ENCODE peak calls at places on chromosomes 4 and X, in ten cellular contexts. M is left ventricle myocardium inferior, S is IMR-90, Y is fibroblast of lung, G is HL-60, Z is HCT116, X is glutamatergic neuron, A is bronchial epithelial cell, N is pancreas, R is endodermal cell. T is an unnamed sample.

GRCh38 chrX:3697701-3698279 is 15.7 kb downstream of the PRKX start:
- DNase-seq in M (peak; percentile 24), S (peak; percentile 42), Y (peak; percentile 78), G (no peak), Z (no peak), X (no peak), A (peak; percentile 69), N (peak; percentile 24), R (peak; percentile 53), T (no peak)

GRCh38 chrX:143634701-143635442 is 1.0 kb downstream of the SLITRK4 start:
- DNase-seq in M (no peak), S (no peak), Y (no peak), G (no peak), Z (no peak), X (peak; percentile 12), A (no peak), N (no peak), R (peak; percentile 66), T (no peak)

GRCh38 chr4:169164669-169165415 is 105.9 kb downstream of the SH3RF1 start:
- DNase-seq in M (no peak), S (peak; percentile 32), Y (peak; percentile 72), G (no peak), Z (no peak), X (no peak), A (no peak), N (no peak), R (no peak), T (no peak)

GRCh38 chr4:154741877-154742851 is 1.6 kb upstream of the LRAT start:
- DNase-seq in M (no peak), S (no peak), Y (peak; percentile 19), G (no peak), Z (no peak), X (peak; percentile 45), A (no peak), N (no peak), R (peak; percentile 89), T (peak; percentile 26)

GRCh38 chrX:137194164-137194563 is 160.4 kb upstream of the GPR101 start:
- DNase-seq in M (no peak), S (peak; percentile 21), Y (no peak), G (peak; percentile 42), Z (peak; percentile 16), X (peak; percentile 47), A (peak; percentile 42), N (no peak), R (peak; percentile 85), T (peak; percentile 10)

GRCh38 chr4:62302710-62303109 is 1102.6 kb downstream of the ADGRL3 start:
- DNase-seq in M (no peak), S (no peak), Y (no peak), G (no peak), Z (no peak), X (no peak), A (no peak), N (no peak), R (peak; percentile 71), T (no peak)

GRCh38 chr4:1953335-1953734 is 55.4 kb downstream of the NELFA start:
- DNase-seq in M (no peak), S (no peak), Y (no peak), G (no peak), Z (no peak), X (no peak), A (no peak), N (no peak), R (no peak), T (no peak)

GRCh38 chr4:47195706-47196105 is 164.3 kb downstream of the GABRB1 start:
- DNase-seq in M (no peak), S (peak; percentile 26), Y (peak; percentile 25), G (no peak), Z (no peak), X (no peak), A (peak; percentile 30), N (no peak), R (no peak), T (no peak)

GRCh38 chrX:112669834-112670233 is 9.9 kb downstream of the LHFPL1 start:
- DNase-seq in M (no peak), S (no peak), Y (no peak), G (no peak), Z (no peak), X (no peak), A (no peak), N (no peak), R (no peak), T (no peak)
- TF ChIP-seq CTCF in M (no peak), S (no peak), Y (no peak), G (no peak), Z (no peak), X (no peak), A (no peak), N (no peak), R (no peak), T (no peak)

GRCh38 chr4:5386921-5387320 is 321.4 kb downstream of the EVC2 start:
- DNase-seq in M (no peak), S (no peak), Y (no peak), G (no peak), Z (no peak), X (no peak), A (no peak), N (no peak), R (no peak), T (no peak)

GRCh38 chr4:5385741-5386251 is 322.6 kb downstream of the EVC2 start:
- DNase-seq in M (no peak), S (no peak), Y (no peak), G (no peak), Z (no peak), X (no peak), A (no peak), N (peak; percentile 27), R (no peak), T (no peak)

GRCh38 chr4:5383191-5383980 is 325.0 kb downstream of the EVC2 start:
- DNase-seq in M (no peak), S (peak; percentile 74), Y (no peak), G (no peak), Z (no peak), X (no peak), A (no peak), N (no peak), R (no peak), T (no peak)

GRCh38 chr4:5378002-5378401 is 326.7 kb downstream of the STK32B start:
- DNase-seq in M (no peak), S (peak; percentile 15), Y (no peak), G (no peak), Z (peak; percentile 13), X (no peak), A (no peak), N (no peak), R (no peak), T (no peak)

DNA sequence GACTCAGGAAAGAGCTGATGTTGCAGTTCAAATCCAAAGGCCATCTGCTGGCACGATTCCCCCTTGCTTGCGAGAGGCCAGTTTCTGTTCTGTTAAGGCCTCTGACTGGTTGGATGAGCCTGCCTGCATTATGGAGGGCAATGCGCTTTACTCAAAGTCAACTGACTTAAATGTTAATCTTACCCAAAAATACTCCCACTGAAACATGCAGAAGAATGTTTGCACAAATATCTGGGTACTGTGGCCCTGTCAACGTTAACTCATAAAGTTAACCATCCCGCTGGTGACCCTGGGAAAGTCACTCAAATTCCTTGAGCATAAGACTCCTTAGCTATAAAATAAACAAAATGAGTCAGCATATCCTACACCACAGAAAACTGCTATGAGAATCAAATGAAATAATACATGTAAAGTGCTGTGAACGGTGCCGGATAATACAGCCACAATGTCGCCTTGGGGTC is 326.3 kb downstream of the EVC2 start:
- DNase-seq in M (no peak), S (peak; percentile 94), Y (peak; percentile 59), G (no peak), Z (no peak), X (no peak), A (no peak), N (no peak), R (no peak), T (no peak)
- TF ChIP-seq CTCF in M (no peak), S (no peak), Y (no peak), G (no peak), Z (no peak), X (no peak), A (no peak), N (no peak), R (no peak), T (no peak)

GRCh38 chr4:147597561-147597960 is 19.6 kb upstream of the TMEM184C start:
- DNase-seq in M (no peak), S (no peak), Y (no peak), G (no peak), Z (no peak), X (no peak), A (no peak), N (no peak), R (no peak), T (no peak)

GRCh38 chr4:147596377-147596776 is 20.8 kb upstream of the TMEM184C start:
- DNase-seq in M (no peak), S (peak; percentile 31), Y (no peak), G (no peak), Z (peak; percentile 7), X (no peak), A (peak; percentile 75), N (no peak), R (no peak), T (peak; percentile 17)

GRCh38 chr4:147596976-147597375 is 20.2 kb upstream of the TMEM184C start:
- DNase-seq in M (no peak), S (peak; percentile 93), Y (peak; percentile 90), G (no peak), Z (no peak), X (no peak), A (peak; percentile 89), N (peak; percentile 82), R (no peak), T (no peak)

GRCh38 chr4:147591048-147591577 is 26.1 kb upstream of the TMEM184C start:
- DNase-seq in M (no peak), S (peak; percentile 58), Y (no peak), G (no peak), Z (no peak), X (no peak), A (peak; percentile 41), N (no peak), R (no peak), T (no peak)

GRCh38 chr4:147594107-147594506 is 23.1 kb upstream of the TMEM184C start:
- DNase-seq in M (no peak), S (no peak), Y (no peak), G (no peak), Z (no peak), X (no peak), A (no peak), N (no peak), R (peak; percentile 56), T (no peak)
- TF ChIP-seq CTCF in M (no peak), S (peak; percentile 13), Y (no peak), G (no peak), Z (peak; percentile 12), X (no peak), A (no peak), N (no peak), R (peak; percentile 48), T (no peak)

DNA sequence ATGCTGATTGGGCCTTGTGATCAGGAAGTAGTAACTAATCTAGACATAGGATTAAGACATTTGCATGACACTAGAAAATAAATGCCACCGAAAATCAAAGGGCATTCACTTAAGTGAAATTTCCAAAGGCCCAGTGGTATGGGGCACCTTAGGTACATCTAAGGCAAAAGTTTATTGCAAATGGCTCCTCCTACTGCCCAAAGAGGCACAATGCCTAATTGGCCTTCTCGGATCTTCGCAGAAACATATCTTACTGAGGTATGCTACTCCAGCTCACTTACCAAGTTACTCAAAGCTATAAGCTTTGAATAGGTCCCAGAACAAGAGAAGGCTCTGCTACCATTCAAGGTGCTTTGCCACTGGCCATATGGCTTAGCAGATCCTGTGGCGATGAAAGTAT is 174.8 kb upstream of the CXCL13 start:
- DNase-seq in M (no peak), S (no peak), Y (no peak), G (no peak), Z (no peak), X (no peak), A (no peak), N (no peak), R (peak; percentile 57), T (no peak)
- TF ChIP-seq CTCF in M (no peak), S (no peak), Y (no peak), G (no peak), Z (no peak), X (no peak), A (no peak), N (no peak), R (peak; percentile 69), T (no peak)

T was measured in GM13977.